ENCODE peak calls at places on chromosome X, in four cellular contexts. H is mammary epithelial cell, G is foreskin fibroblast, C is AG04449. V is an unnamed sample.

GRCh38 chrX:30793075-30793766 is 95.8 kb downstream of the TAB3 start:
- DNase-seq in C (no peak), G (no peak), H (no peak), V (no peak)

GRCh38 chrX:42128020-42128419 is 204.7 kb upstream of the CASK start:
- DNase-seq in C (no peak), G (no peak), H (no peak), V (no peak)

GRCh38 chrX:16491461-16491860 is 158.5 kb upstream of the S100G start:
- DNase-seq in H (no peak), G (no peak), C (no peak), V (no peak)

GRCh38 chrX:47648376-47648775 is 2.0 kb downstream of the ELK1 start:
- DNase-seq in G (no peak), H (no peak), C (no peak), V (no peak)

GRCh38 chrX:84187501-84188319 is at the start of gene RPS6KA6:
- DNase-seq in G (no peak), C (no peak), H (peak; percentile 25), V (peak; percentile 3)

GRCh38 chrX:18668059-18668458 is 3.8 kb downstream of the RS1 start:
- DNase-seq in H (no peak), C (no peak), G (no peak), V (no peak)

GRCh38 chrX:13440166-13440565 is 120.3 kb upstream of the ATXN3L start:
- DNase-seq in G (no peak), C (no peak), H (no peak), V (no peak)

GRCh38 chrX:43840265-43840664 is 42.0 kb downstream of the MAOB start:
- DNase-seq in H (no peak), C (no peak), G (no peak), V (no peak)

GRCh38 chrX:110120025-110120424 is 117.1 kb downstream of the TMEM164 start:
- DNase-seq in G (no peak), H (no peak), C (no peak), V (no peak)

GRCh38 chrX:137695405-137695804 is 129.5 kb downstream of the ZIC3 start:
- DNase-seq in G (no peak), C (no peak), H (no peak), V (no peak)

GRCh38 chrX:30023451-30023850 is 191.9 kb upstream of the MAGEB2 start:
- DNase-seq in H (no peak), G (no peak), C (no peak), V (no peak)

GRCh38 chrX:139691493-139691842 is 16.5 kb downstream of the MCF2 start:
- DNase-seq in G (peak; percentile 5), C (no peak), H (no peak), V (peak; percentile 3)

GRCh38 chrX:139691843-139692505 is 16.0 kb downstream of the MCF2 start:
- DNase-seq in C (no peak), G (no peak), H (no peak), V (no peak)

GRCh38 chrX:139692908-139693307 is 15.1 kb downstream of the MCF2 start:
- DNase-seq in G (no peak), H (no peak), C (no peak), V (peak; percentile 2)

GRCh38 chrX:139692506-139692849 is 15.5 kb downstream of the MCF2 start:
- DNase-seq in G (no peak), H (no peak), C (no peak), V (peak; percentile 6)
- H3K4me3 ChIP-seq in G (peak overlapping the region; percentile 31), H (no peak overlapping the region), C (peak overlapping the region; percentile 49), V (peak overlapping the region; percentile 49)

DNA sequence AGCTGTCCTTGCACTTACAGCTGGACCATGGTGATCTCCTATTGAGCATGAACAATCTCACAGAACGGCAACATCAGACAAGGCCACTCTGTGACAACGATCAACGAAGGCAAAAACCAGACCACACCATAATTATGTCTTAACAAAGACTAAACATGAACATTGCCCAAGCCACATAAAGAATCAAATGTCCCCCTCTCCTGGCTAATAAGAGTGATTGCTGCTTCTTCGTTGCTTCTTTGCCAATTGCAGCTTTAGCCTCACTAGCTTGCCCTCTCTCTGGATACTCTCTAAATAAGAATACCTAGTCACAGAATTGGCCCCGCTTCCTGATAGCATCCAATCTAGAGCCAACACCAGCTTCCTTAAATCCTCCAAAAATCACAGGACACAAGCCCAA is 41.5 kb upstream of the PGRMC1 start:
- DNase-seq in C (no peak), H (no peak), G (no peak), V (peak; percentile 40)
- TF ChIP-seq CTCF in C (peak; percentile 6), H (no peak), G (no peak), V (peak; percentile 33)

DNA sequence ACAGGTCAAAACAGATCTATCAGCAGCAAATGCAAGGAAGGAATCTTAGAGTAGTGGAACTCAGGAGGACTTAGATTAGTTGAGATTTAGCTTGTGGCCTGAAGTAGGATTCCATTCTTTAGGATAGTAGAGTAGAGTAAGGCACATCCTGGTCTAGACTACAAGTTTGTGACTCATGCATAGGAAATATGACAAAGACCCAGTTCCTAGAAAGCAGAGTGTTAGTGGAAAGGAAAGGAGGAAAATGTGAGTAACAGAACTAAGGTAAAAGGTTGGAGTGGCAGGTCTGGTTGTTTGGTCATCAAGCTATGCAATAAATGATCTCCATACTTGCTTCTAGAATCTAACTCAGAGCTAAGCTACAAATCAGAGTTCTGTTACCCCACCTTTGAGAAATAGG is 595.0 kb downstream of the ACTRT1 start:
- DNase-seq in G (no peak), C (no peak), H (no peak), V (no peak)
- H3K4me3 ChIP-seq in G (no peak overlapping the region), C (no peak overlapping the region), H (no peak overlapping the region), V (no peak overlapping the region)

GRCh38 chrX:64642482-64642881 is 247.2 kb upstream of the MTMR8 start:
- DNase-seq in H (no peak), C (no peak), G (no peak), V (no peak)
- TF ChIP-seq CTCF in H (peak; percentile 9), C (no peak), G (no peak), V (no peak)

DNA sequence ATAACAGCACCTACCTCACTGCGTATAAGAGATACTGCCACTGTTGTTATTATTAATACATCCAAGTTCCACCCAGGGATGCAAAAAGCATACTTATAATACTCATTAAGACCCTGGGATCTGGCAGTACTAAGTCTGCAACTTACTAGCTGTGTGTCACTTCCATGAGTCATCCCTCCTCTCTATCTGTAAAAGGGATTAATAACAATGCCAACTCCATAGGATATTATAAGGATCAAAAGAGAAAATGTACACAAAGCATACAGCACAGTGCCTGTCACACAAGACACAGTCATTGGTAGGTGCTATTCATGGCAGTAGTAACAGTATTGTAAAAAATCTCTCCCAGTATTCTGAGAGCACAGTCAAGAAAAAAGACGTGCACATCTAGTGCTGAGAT is 216.7 kb downstream of the HS6ST2 start:
- DNase-seq in H (no peak), C (no peak), G (no peak), V (no peak)
- H3K4me3 ChIP-seq in H (no peak overlapping the region), C (no peak overlapping the region), G (no peak overlapping the region), V (no peak overlapping the region)

V was measured in fibroblast of the aortic adventitia.